ENCODE peak calls at places on chromosomes 4 and X, in four cellular contexts. Q, W, S and E are unnamed samples.

GRCh38 chrX:140298946-140299345 is 205.9 kb downstream of the SOX3 start:
- DNase-seq in S (no peak), W (no peak), Q (no peak), E (no peak)

GRCh38 chrX:41322821-41323603 is 10.9 kb upstream of the DDX3X start:
- DNase-seq in W (no peak), Q (no peak), S (no peak), E (no peak)

GRCh38 chrX:154596290-154596929 is 11.5 kb downstream of the CTAG1A start:
- DNase-seq in S (no peak), W (no peak), Q (peak; percentile 94), E (no peak)

GRCh38 chr4:114025176-114025777 is 45.8 kb upstream of the ARSJ start:
- DNase-seq in W (no peak), Q (no peak), S (peak; percentile 25), E (no peak)

GRCh38 chr4:15003891-15004700 is 1.8 kb downstream of the CPEB2 start:
- DNase-seq in Q (peak; percentile 9), S (peak; percentile 58), W (peak; percentile 29), E (peak; percentile 29)

GRCh38 chr4:127558489-127559407 is 74.0 kb upstream of the INTU start:
- DNase-seq in S (no peak), W (no peak), Q (no peak), E (no peak)

GRCh38 chr4:12692815-12693214 is 791.3 kb downstream of the RAB28 start:
- DNase-seq in S (no peak), Q (no peak), W (no peak), E (no peak)

GRCh38 chr4:152462715-152463114 is 73.2 kb downstream of the FBXW7 start:
- DNase-seq in W (no peak), Q (peak; percentile 38), S (no peak), E (no peak)

GRCh38 chr4:127708985-127709384 is 21.2 kb upstream of the SLC25A31 start:
- DNase-seq in S (no peak), Q (peak; percentile 42), W (no peak), E (no peak)

GRCh38 chr4:37970702-37971101 is 10.5 kb downstream of the PTTG2 start:
- DNase-seq in S (peak; percentile 73), Q (peak; percentile 42), W (no peak), E (no peak)

GRCh38 chr4:165505991-165506779 is 127.4 kb downstream of the CPE start:
- DNase-seq in Q (peak; percentile 77), W (no peak), S (no peak), E (no peak)

GRCh38 chr4:152972821-152973613 is 36.9 kb downstream of the FHDC1 start:
- DNase-seq in W (no peak), Q (peak; percentile 91), S (no peak), E (no peak)

GRCh38 chrX:65723706-65724105 is 56.3 kb downstream of the MSN start:
- DNase-seq in Q (no peak), W (no peak), S (no peak), E (no peak)

GRCh38 chr4:111639120-111639519 is 506.1 kb upstream of the FAM241A start:
- DNase-seq in Q (peak; percentile 33), S (no peak), W (no peak), E (no peak)

GRCh38 chrX:17046478-17047097 is 100.1 kb downstream of the REPS2 start:
- DNase-seq in S (peak; percentile 38), W (no peak), Q (peak; percentile 61), E (peak; percentile 0)